ENCODE peak calls at places on chromosomes 6 and 20, in four cellular contexts. One of them, this sample, is unnamed.

GRCh38 chr6:129766959-129767728 is 57.2 kb upstream of the ARHGAP18 start:
- DNase-seq in MCF 10A: peak; percentile 38
- DNase-seq in CD4-positive, alpha-beta T cell: peak; percentile 29
- DNase-seq in mammary epithelial cell: peak; percentile 64
- DNase-seq in this sample: peak; percentile 33

GRCh38 chr6:111711476-111711875 is 105.8 kb upstream of the TRAF3IP2 start:
- DNase-seq in MCF 10A: no peak
- DNase-seq in CD4-positive, alpha-beta T cell: no peak
- DNase-seq in mammary epithelial cell: no peak
- DNase-seq in this sample: peak; percentile 44

GRCh38 chr6:18561006-18561750 is 174.0 kb downstream of the RNF144B start:
- DNase-seq in MCF 10A: no peak
- DNase-seq in CD4-positive, alpha-beta T cell: no peak
- DNase-seq in mammary epithelial cell: no peak
- DNase-seq in this sample: no peak

GRCh38 chr20:50191065-50191565 is 485 bp downstream of the CEBPB start:
- DNase-seq in MCF 10A: peak; percentile 55
- DNase-seq in CD4-positive, alpha-beta T cell: peak; percentile 59
- DNase-seq in mammary epithelial cell: peak; percentile 56
- DNase-seq in this sample: no peak

GRCh38 chr20:51176446-51176845 is 153.5 kb upstream of the KCNG1 start:
- DNase-seq in MCF 10A: no peak
- DNase-seq in CD4-positive, alpha-beta T cell: no peak
- DNase-seq in mammary epithelial cell: no peak
- DNase-seq in this sample: no peak

GRCh38 chr6:111565316-111566221 is 40.1 kb downstream of the TRAF3IP2 start:
- DNase-seq in MCF 10A: peak; percentile 52
- DNase-seq in CD4-positive, alpha-beta T cell: no peak
- DNase-seq in mammary epithelial cell: no peak
- DNase-seq in this sample: no peak

GRCh38 chr6:18053071-18053475 is 65.6 kb upstream of the KIF13A start:
- DNase-seq in MCF 10A: peak; percentile 83
- DNase-seq in CD4-positive, alpha-beta T cell: no peak
- DNase-seq in mammary epithelial cell: peak; percentile 89
- DNase-seq in this sample: no peak

GRCh38 chr6:130843575-130844320 is 16.5 kb downstream of the SMLR1 start:
- DNase-seq in MCF 10A: peak; percentile 71
- DNase-seq in CD4-positive, alpha-beta T cell: no peak
- DNase-seq in mammary epithelial cell: peak; percentile 23
- DNase-seq in this sample: no peak

GRCh38 chr6:22980446-22980845 is 411.1 kb downstream of the HDGFL1 start:
- DNase-seq in MCF 10A: peak; percentile 30
- DNase-seq in CD4-positive, alpha-beta T cell: no peak
- DNase-seq in mammary epithelial cell: peak; percentile 11
- DNase-seq in this sample: no peak

GRCh38 chr6:1461736-1462135 is 72.4 kb downstream of the FOXF2 start:
- DNase-seq in MCF 10A: no peak
- DNase-seq in CD4-positive, alpha-beta T cell: no peak
- DNase-seq in mammary epithelial cell: peak; percentile 2
- DNase-seq in this sample: no peak

GRCh38 chr20:41052742-41053419 is 24.3 kb downstream of the TOP1 start:
- DNase-seq in MCF 10A: peak; percentile 38
- DNase-seq in CD4-positive, alpha-beta T cell: no peak
- DNase-seq in mammary epithelial cell: no peak
- DNase-seq in this sample: no peak

GRCh38 chr6:35058041-35058675 is 83.0 kb downstream of the TCP11 start:
- DNase-seq in MCF 10A: no peak
- DNase-seq in CD4-positive, alpha-beta T cell: no peak
- DNase-seq in mammary epithelial cell: no peak
- DNase-seq in this sample: no peak

GRCh38 chr6:16413399-16413798 is 175.0 kb downstream of the GMPR start:
- DNase-seq in MCF 10A: no peak
- DNase-seq in CD4-positive, alpha-beta T cell: no peak
- DNase-seq in mammary epithelial cell: no peak
- DNase-seq in this sample: no peak

GRCh38 chr20:55166063-55166462 is 690.7 kb downstream of the DOK5 start:
- DNase-seq in MCF 10A: no peak
- DNase-seq in CD4-positive, alpha-beta T cell: no peak
- DNase-seq in mammary epithelial cell: no peak
- DNase-seq in this sample: no peak

GRCh38 chr6:16802071-16802470 is 40.8 kb upstream of the ATXN1 start:
- DNase-seq in MCF 10A: no peak
- DNase-seq in CD4-positive, alpha-beta T cell: no peak
- DNase-seq in mammary epithelial cell: no peak
- DNase-seq in this sample: no peak

GRCh38 chr6:38681850-38682249 is 21.1 kb downstream of the GLO1 start:
- DNase-seq in MCF 10A: no peak
- DNase-seq in CD4-positive, alpha-beta T cell: no peak
- DNase-seq in mammary epithelial cell: no peak
- DNase-seq in this sample: no peak

GRCh38 chr6:43916924-43917877 is 147.2 kb downstream of the VEGFA start:
- DNase-seq in MCF 10A: peak; percentile 66
- DNase-seq in CD4-positive, alpha-beta T cell: no peak
- DNase-seq in mammary epithelial cell: no peak
- DNase-seq in this sample: no peak

DNA sequence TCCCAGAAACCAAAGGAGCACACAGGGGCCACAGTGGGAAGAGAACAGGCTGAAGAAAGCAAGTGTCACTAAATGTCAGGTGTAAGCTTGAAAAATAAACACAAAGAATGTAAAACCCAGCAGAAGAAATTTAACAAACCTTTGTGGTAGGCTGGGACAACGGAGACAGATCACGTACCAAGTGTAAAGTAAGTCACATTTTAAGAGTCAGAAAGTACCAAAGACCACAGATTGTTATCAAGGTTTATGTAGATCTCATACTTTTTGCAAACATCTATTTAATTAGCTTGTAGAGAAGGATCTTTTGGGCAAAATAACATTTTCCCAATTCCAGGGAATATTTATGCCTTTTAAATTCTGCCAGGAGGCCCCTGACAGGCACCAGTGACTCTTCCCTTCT is 1.6 kb downstream of the CLIC5 start:
- DNase-seq in MCF 10A: no peak
- DNase-seq in CD4-positive, alpha-beta T cell: no peak
- DNase-seq in mammary epithelial cell: no peak
- DNase-seq in this sample: no peak
- TF ChIP-seq CTCF in MCF 10A: no peak
- TF ChIP-seq CTCF in CD4-positive, alpha-beta T cell: no peak
- TF ChIP-seq CTCF in mammary epithelial cell: no peak
- TF ChIP-seq CTCF in this sample: no peak

GRCh38 chr6:137709424-137710281 is 157.4 kb upstream of the TNFAIP3 start:
- DNase-seq in MCF 10A: no peak
- DNase-seq in CD4-positive, alpha-beta T cell: no peak
- DNase-seq in mammary epithelial cell: peak; percentile 95
- DNase-seq in this sample: no peak
- TF ChIP-seq CTCF in MCF 10A: no peak
- TF ChIP-seq CTCF in CD4-positive, alpha-beta T cell: no peak
- TF ChIP-seq CTCF in mammary epithelial cell: no peak
- TF ChIP-seq CTCF in this sample: no peak

GRCh38 chr6:31158863-31159855 is 770 bp downstream of the TCF19 start:
- DNase-seq in MCF 10A: peak; percentile 6
- DNase-seq in CD4-positive, alpha-beta T cell: no peak
- DNase-seq in mammary epithelial cell: peak; percentile 49
- DNase-seq in this sample: no peak
- TF ChIP-seq CTCF in MCF 10A: no peak
- TF ChIP-seq CTCF in CD4-positive, alpha-beta T cell: no peak
- TF ChIP-seq CTCF in mammary epithelial cell: no peak
- TF ChIP-seq CTCF in this sample: no peak

DNA sequence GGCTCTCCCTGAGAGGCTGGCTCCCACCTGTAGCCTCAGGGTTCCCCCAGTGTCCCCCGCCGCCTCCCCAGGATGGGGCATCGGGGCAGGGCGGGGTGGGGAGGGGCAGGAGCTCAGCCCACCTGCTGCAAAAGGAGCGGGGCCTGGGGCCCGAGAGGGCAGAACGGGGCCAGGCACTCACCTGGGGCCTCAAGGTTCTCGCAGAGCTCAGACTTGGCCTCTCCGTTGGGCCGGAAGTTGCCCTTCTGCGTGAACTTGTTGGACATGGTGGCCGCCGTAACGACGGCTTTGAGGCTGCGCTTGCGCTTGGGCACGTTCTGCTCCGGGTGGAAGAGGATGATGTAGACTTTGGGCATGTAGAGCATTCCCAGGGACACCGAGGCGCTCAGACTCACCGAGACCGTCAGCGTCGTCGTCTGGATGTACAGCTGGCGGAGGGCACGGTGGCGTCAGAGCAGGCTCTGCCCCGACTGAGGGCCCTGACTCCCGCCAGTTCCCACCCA is 117.9 kb downstream of the GRM4 start:
- DNase-seq in MCF 10A: no peak
- DNase-seq in CD4-positive, alpha-beta T cell: no peak
- DNase-seq in mammary epithelial cell: no peak
- DNase-seq in this sample: no peak
- TF ChIP-seq CTCF in MCF 10A: no peak
- TF ChIP-seq CTCF in CD4-positive, alpha-beta T cell: no peak
- TF ChIP-seq CTCF in mammary epithelial cell: no peak
- TF ChIP-seq CTCF in this sample: peak; percentile 4

DNA sequence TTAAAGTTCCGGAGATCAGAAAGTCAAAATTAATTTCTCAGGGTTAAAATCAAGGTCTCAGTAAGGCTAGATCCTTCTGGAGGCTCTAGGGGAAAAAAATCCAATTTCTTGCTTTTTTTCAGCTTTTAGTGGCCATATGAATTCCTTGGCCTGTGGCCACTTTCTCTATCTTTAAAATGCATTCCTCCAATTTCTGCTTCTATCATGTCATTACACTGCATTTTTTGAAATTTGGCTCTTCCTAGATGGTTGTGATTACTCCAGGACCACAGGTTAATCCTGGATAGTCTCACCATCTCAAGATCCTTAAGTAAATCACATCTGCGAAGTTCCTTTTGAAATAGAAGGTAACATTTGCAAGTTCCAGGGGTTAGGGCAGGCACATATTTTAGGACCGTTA is 1294.9 kb upstream of the CITED2 start:
- DNase-seq in MCF 10A: no peak
- DNase-seq in CD4-positive, alpha-beta T cell: no peak
- DNase-seq in mammary epithelial cell: no peak
- DNase-seq in this sample: no peak
- TF ChIP-seq CTCF in MCF 10A: no peak
- TF ChIP-seq CTCF in CD4-positive, alpha-beta T cell: no peak
- TF ChIP-seq CTCF in mammary epithelial cell: no peak
- TF ChIP-seq CTCF in this sample: no peak

DNA sequence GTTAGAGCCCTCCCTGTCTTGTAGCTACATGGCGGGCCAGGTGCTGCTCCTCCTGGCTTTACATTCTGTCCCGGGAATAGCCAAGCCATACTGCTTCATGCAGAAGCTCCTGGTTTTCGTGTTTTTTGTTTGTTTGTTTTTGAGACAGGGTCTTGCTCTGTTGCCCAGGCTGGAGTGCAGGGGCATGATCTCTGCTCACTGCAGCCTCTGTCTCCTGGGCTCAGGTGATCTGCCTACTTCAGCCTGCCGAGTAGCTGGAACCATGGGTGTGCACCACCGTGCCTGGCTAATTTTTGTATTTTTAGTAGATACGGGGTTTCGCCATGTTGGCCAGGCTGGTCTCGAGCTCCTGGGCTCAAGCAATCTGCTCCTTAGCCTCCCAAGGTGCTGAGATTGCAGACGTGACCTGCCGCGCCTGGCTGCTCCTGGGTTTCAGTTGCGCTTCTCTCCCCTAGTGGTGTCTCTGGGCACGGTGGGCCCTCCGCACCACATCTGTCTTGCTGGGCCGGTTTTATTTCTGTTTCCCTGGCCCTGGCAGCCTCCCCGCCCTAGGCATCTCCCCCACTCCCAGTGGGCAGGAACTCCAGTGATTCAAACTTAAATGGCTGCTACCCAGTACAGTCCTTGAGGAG is 12.9 kb downstream of the CDYL start:
- DNase-seq in MCF 10A: no peak
- DNase-seq in CD4-positive, alpha-beta T cell: no peak
- DNase-seq in mammary epithelial cell: no peak
- DNase-seq in this sample: no peak
- TF ChIP-seq CTCF in MCF 10A: no peak
- TF ChIP-seq CTCF in CD4-positive, alpha-beta T cell: no peak
- TF ChIP-seq CTCF in mammary epithelial cell: no peak
- TF ChIP-seq CTCF in this sample: no peak

GRCh38 chr6:33826537-33826936 is 22.7 kb upstream of the MLN start:
- DNase-seq in MCF 10A: no peak
- DNase-seq in CD4-positive, alpha-beta T cell: no peak
- DNase-seq in mammary epithelial cell: no peak
- DNase-seq in this sample: no peak
- TF ChIP-seq CTCF in MCF 10A: no peak
- TF ChIP-seq CTCF in CD4-positive, alpha-beta T cell: no peak
- TF ChIP-seq CTCF in mammary epithelial cell: no peak
- TF ChIP-seq CTCF in this sample: no peak